ENCODE peak calls at places on chromosomes 12 and 14, in four cellular contexts. L is GM12865; R is Right ventricle myocardium inferior; E is stimulated activated CD4-positive, alpha-beta T cell treated with anti-CD3 and anti-CD28 coated beads, Interleukin-15, amount 100 ng/mL, for 1 hour. H is an unnamed sample.

GRCh38 chr14:104938436-104938835 is 13.8 kb downstream of the PLD4 start:
- DNase-seq in L (no peak), R (no peak), E (no peak), H (no peak)

GRCh38 chr12:64531665-64532334 is 78.5 kb upstream of the RASSF3 start:
- DNase-seq in L (peak; percentile 42), R (no peak), E (no peak), H (no peak)

GRCh38 chr14:69043598-69044267 is 64.6 kb upstream of the ACTN1 start:
- DNase-seq in L (no peak), R (no peak), E (no peak), H (no peak)

GRCh38 chr12:56645201-56645716 is 525 bp downstream of the ATP5F1B start:
- DNase-seq in L (peak; percentile 37), R (no peak), E (no peak), H (no peak)

GRCh38 chr12:95998611-95999300 is 2.6 kb upstream of the HAL start:
- DNase-seq in L (peak; percentile 81), R (no peak), E (no peak), H (peak; percentile 76)

GRCh38 chr12:29148958-29149690 is at the start of gene FAR2:
- DNase-seq in L (peak; percentile 52), R (peak; percentile 78), E (peak; percentile 19), H (peak; percentile 25)

GRCh38 chr14:79855789-79856188 is 355.5 kb downstream of the DIO2 start:
- DNase-seq in L (no peak), R (no peak), E (no peak), H (no peak)

GRCh38 chr12:113088971-113089756 is 32.6 kb downstream of the DTX1 start:
- DNase-seq in L (peak; percentile 76), R (no peak), E (no peak), H (no peak)

GRCh38 chr12:56197921-56198635 is 8.8 kb upstream of the SMARCC2 start:
- DNase-seq in L (no peak), R (no peak), E (no peak), H (no peak)

GRCh38 chr12:96578526-96579125 is 89.2 kb downstream of the CFAP54 start:
- DNase-seq in L (peak; percentile 71), R (no peak), E (no peak), H (peak; percentile 79)

H was measured in SK-MEL-5.